ENCODE peak calls at places on chromosome 11, in four cellular contexts. One of them, this sample, is unnamed.

GRCh38 chr11:115221461-115222069 is 282.6 kb downstream of the CADM1 start:
- DNase-seq in A549: no peak
- DNase-seq in HepG2: no peak
- DNase-seq in WTC11: no peak
- DNase-seq in this sample: no peak

GRCh38 chr11:60699282-60699681 is at the start of gene MS4A8:
- DNase-seq in WTC11: no peak
- DNase-seq in HepG2: no peak
- DNase-seq in A549: no peak
- DNase-seq in this sample: no peak

GRCh38 chr11:74004046-74004693 is 4.7 kb downstream of the UCP3 start:
- DNase-seq in HepG2: no peak
- DNase-seq in WTC11: no peak
- DNase-seq in A549: no peak
- DNase-seq in this sample: no peak

GRCh38 chr11:112029460-112029859 is 4.3 kb downstream of the DLAT start:
- DNase-seq in WTC11: no peak
- DNase-seq in A549: no peak
- DNase-seq in HepG2: no peak
- DNase-seq in this sample: no peak

GRCh38 chr11:72005347-72006260 is 6.9 kb downstream of the IL18BP start:
- DNase-seq in HepG2: no peak
- DNase-seq in A549: no peak
- DNase-seq in WTC11: no peak
- DNase-seq in this sample: no peak

GRCh38 chr11:71946144-71946571 is 17.3 kb downstream of the RNF121 start:
- DNase-seq in A549: peak; percentile 53
- DNase-seq in WTC11: no peak
- DNase-seq in HepG2: peak; percentile 22
- DNase-seq in this sample: no peak

GRCh38 chr11:4090258-4090657 is 4.3 kb upstream of the RRM1 start:
- DNase-seq in WTC11: no peak
- DNase-seq in HepG2: no peak
- DNase-seq in A549: no peak
- DNase-seq in this sample: no peak

GRCh38 chr11:69773626-69774353 is 1.4 kb downstream of the FGF4 start:
- DNase-seq in WTC11: peak; percentile 33
- DNase-seq in A549: no peak
- DNase-seq in HepG2: no peak
- DNase-seq in this sample: no peak

GRCh38 chr11:112770487-112770886 is 190.7 kb upstream of the NCAM1 start:
- DNase-seq in A549: no peak
- DNase-seq in WTC11: no peak
- DNase-seq in HepG2: no peak
- DNase-seq in this sample: no peak

GRCh38 chr11:17379383-17380180 is 8.9 kb downstream of the KCNJ11 start:
- DNase-seq in HepG2: no peak
- DNase-seq in A549: no peak
- DNase-seq in WTC11: no peak
- DNase-seq in this sample: no peak

GRCh38 chr11:548700-549603 is 11.6 kb downstream of the LMNTD2 start:
- DNase-seq in WTC11: no peak
- DNase-seq in A549: no peak
- DNase-seq in HepG2: no peak
- DNase-seq in this sample: no peak

GRCh38 chr11:109978895-109979294 is 114.3 kb upstream of the ZC3H12C start:
- DNase-seq in HepG2: no peak
- DNase-seq in WTC11: no peak
- DNase-seq in A549: no peak
- DNase-seq in this sample: no peak

GRCh38 chr11:94997437-94997836 is 23.9 kb downstream of the KDM4D start:
- DNase-seq in WTC11: peak; percentile 18
- DNase-seq in A549: no peak
- DNase-seq in HepG2: no peak
- DNase-seq in this sample: peak; percentile 25

GRCh38 chr11:6357222-6357621 is 33.1 kb upstream of the SMPD1 start:
- DNase-seq in HepG2: no peak
- DNase-seq in A549: no peak
- DNase-seq in WTC11: no peak
- DNase-seq in this sample: peak; percentile 35

GRCh38 chr11:106974831-106975230 is 43.4 kb downstream of the GUCY1A2 start:
- DNase-seq in WTC11: no peak
- DNase-seq in A549: no peak
- DNase-seq in HepG2: no peak
- DNase-seq in this sample: no peak

GRCh38 chr11:48093795-48094642 is 113.7 kb downstream of the PTPRJ start:
- DNase-seq in WTC11: no peak
- DNase-seq in A549: no peak
- DNase-seq in HepG2: peak; percentile 77
- DNase-seq in this sample: no peak

GRCh38 chr11:102495161-102496042 is 35.1 kb downstream of the MMP7 start:
- DNase-seq in HepG2: peak; percentile 86
- DNase-seq in A549: peak; percentile 41
- DNase-seq in WTC11: peak; percentile 44
- DNase-seq in this sample: peak; percentile 52

GRCh38 chr11:134499990-134500389 is 87.9 kb upstream of the B3GAT1 start:
- DNase-seq in WTC11: no peak
- DNase-seq in HepG2: no peak
- DNase-seq in A549: no peak
- DNase-seq in this sample: no peak

GRCh38 chr11:60498853-60499252 is 6.3 kb downstream of the MS4A12 start:
- DNase-seq in WTC11: no peak
- DNase-seq in HepG2: no peak
- DNase-seq in A549: no peak
- DNase-seq in this sample: no peak

GRCh38 chr11:106627694-106628093 is 390.6 kb downstream of the GUCY1A2 start:
- DNase-seq in A549: no peak
- DNase-seq in HepG2: no peak
- DNase-seq in WTC11: no peak
- DNase-seq in this sample: no peak

GRCh38 chr11:5443835-5444393 is 2.6 kb upstream of the OR51I1 start:
- DNase-seq in A549: no peak
- DNase-seq in HepG2: no peak
- DNase-seq in WTC11: no peak
- DNase-seq in this sample: no peak

GRCh38 chr11:130411223-130411622 is 17.2 kb downstream of the ADAMTS8 start:
- DNase-seq in A549: no peak
- DNase-seq in HepG2: no peak
- DNase-seq in WTC11: no peak
- DNase-seq in this sample: no peak

GRCh38 chr11:17687946-17688670 is 31.3 kb upstream of the MYOD1 start:
- DNase-seq in A549: no peak
- DNase-seq in HepG2: no peak
- DNase-seq in WTC11: no peak
- DNase-seq in this sample: no peak

GRCh38 chr11:121595717-121596156 is 143.0 kb upstream of the SORL1-AS1 start:
- DNase-seq in A549: peak; percentile 8
- DNase-seq in WTC11: no peak
- DNase-seq in HepG2: no peak
- DNase-seq in this sample: no peak
- TF ChIP-seq NR3C1 in A549: no peak
- TF ChIP-seq NR3C1 in WTC11: no peak
- TF ChIP-seq NR3C1 in HepG2: no peak
- TF ChIP-seq NR3C1 in this sample: no peak

DNA sequence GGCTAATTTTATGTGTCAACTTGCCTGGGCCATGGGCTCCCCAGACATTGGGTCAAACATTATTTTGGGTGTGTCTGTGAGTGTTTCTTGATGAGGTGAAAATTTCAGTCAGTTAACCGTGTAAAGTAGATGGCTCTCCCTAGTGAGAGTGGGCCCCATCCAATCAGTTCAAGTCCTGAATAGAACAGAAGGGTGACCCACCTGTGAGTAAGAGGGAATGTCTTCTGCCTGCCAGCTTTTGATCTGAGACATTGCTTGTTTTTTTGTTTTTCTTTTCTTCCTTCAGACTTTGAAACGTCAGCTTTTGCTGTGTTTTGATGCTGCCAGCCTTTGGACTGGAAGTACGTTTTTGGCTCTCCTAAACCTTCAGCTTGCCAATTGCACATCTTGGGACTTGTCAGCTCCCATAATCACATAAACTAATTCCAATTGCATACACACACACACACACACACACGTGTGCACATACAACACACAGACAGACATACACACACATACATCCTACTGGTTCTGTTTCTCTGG is 300.1 kb downstream of the CNTN5 start:
- DNase-seq in HepG2: no peak
- DNase-seq in A549: no peak
- DNase-seq in WTC11: no peak
- DNase-seq in this sample: no peak
- TF ChIP-seq NR3C1 in HepG2: no peak
- TF ChIP-seq NR3C1 in A549: no peak
- TF ChIP-seq NR3C1 in WTC11: no peak
- TF ChIP-seq NR3C1 in this sample: no peak

DNA sequence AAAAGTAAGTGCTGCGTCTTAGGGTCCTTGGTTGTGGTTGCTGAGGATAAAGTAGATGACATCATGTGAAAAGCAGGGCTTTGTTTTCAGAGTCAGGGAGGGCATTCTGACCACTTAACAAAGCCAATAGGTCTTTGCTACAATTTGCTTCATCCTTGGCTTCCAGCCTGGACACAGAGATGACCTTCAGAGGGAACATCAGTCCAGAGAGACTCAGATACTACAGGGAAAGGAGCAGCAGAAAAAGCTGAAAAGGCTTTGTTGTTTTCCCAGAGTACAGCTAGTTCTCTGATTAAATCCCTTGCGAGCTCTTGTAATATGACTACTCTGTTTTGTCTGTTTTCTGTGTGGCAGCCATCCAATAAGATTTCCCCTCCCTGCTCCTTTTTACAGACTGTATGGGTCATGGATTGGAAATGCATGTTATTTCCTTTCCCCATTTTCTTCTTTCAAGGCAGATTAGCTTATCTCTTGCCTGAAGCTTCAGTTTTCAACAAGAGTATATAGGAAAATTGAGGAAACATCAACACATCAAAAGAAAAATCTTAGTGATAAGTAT is 31.9 kb downstream of the ATG13 start:
- DNase-seq in HepG2: peak; percentile 37
- DNase-seq in A549: no peak
- DNase-seq in WTC11: no peak
- DNase-seq in this sample: no peak
- TF ChIP-seq NR3C1 in HepG2: no peak
- TF ChIP-seq NR3C1 in A549: no peak
- TF ChIP-seq NR3C1 in WTC11: no peak
- TF ChIP-seq NR3C1 in this sample: no peak

DNA sequence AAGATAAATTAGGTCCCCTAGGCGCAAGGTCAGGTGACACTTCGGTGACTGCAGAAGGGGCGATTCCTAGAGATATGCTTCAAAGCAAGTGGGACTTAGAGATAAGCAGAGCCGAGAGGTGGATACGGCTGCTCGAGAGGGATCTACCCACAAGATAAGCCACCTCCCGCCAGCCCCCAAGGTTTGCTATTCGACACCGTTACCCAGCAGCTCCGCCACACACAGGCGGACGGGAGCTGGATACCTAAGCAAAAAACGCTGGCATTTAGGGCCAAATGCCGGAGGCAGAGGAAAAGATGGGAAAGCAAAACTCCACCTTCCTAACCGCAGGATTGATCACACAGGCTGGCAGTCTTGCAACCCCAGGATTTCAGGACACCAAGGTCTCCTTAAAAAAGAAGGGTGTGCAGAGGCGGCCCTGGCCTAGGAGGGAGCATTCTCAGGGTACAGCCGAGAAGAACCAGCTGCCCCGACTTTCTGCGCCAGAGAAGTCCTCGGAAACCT is 709 bp downstream of the FTH1 start:
- DNase-seq in A549: no peak
- DNase-seq in WTC11: no peak
- DNase-seq in HepG2: no peak
- DNase-seq in this sample: peak; percentile 81
- TF ChIP-seq NR3C1 in A549: no peak
- TF ChIP-seq NR3C1 in WTC11: no peak
- TF ChIP-seq NR3C1 in HepG2: no peak
- TF ChIP-seq NR3C1 in this sample: no peak

DNA sequence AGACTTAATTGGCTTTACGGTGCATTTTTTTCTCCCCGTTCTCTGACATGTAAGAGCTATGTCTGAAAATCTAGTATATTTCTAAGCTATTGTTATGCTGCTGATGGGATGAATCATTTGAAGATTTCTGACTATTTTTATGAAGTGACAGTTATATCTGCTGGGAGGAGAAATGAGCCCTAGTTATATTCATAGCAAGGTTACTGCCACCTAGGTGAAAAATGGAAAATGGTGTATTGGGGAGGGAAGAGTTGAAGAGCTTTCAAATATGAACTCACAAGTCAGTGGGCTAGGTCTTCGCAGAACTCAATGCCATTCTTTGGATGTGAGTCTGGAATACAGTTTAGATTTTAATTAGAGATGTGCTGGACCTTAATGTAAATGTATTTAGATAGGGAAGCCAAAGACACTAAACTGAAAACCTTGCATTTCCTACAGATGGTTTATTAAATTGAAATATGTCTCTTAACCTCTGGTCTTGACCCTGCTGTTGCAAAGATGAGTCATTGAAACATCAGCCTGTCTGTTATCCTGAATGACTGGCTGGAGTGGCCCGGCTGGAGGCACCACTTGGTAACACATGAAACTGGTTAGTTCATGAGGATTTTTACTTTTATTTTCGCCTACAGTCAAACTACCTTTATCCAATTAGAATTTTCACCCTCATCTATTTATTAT is 293.7 kb downstream of the DDX10 start:
- DNase-seq in HepG2: no peak
- DNase-seq in WTC11: no peak
- DNase-seq in A549: no peak
- DNase-seq in this sample: peak; percentile 22
- TF ChIP-seq NR3C1 in HepG2: no peak
- TF ChIP-seq NR3C1 in WTC11: no peak
- TF ChIP-seq NR3C1 in A549: no peak
- TF ChIP-seq NR3C1 in this sample: no peak

DNA sequence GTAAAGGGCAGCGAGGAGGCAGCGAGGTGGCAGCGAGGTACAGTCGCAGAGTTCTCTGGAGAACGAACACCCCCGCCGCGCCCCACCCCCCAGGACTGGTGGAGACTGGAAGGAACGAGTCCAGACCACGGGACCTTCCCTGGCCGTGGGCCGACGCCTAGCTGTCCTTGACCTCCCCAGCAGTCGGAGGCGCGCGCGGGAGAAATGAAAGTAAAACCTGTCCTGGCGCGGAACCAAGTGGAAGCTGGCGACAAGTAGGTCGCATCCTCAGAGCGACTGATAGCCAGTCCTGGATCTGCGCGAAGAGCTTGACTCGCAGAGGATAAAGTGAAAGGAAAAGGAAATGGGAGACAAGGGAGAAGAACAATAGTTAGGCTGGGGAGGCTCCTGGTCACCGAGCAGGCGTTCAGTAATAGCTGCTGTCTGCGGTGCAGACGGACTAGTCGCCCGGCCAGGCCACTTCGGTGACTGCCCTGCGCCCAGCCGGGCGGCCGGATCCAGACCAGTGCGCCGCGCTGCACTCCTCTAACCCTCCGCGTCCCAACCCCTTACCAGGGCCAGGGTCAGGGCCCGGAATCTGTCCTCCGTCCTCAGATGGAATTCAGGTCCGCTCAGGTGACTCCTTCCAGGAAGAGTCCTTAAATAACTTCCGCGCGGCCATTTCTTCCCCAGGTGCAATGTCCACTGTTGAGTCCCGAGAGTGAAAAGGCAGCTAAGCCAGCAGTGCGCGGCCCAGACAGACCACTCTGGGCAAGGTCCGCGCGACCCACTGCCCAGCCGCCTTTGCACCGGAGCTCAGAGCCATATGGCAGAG is 1.9 kb upstream of the ADM start:
- DNase-seq in WTC11: peak; percentile 62
- DNase-seq in A549: no peak
- DNase-seq in HepG2: peak; percentile 70
- DNase-seq in this sample: peak; percentile 32
- TF ChIP-seq NR3C1 in WTC11: peak; percentile 74
- TF ChIP-seq NR3C1 in A549: no peak
- TF ChIP-seq NR3C1 in HepG2: no peak
- TF ChIP-seq NR3C1 in this sample: no peak

This sample was measured in K562.